ENCODE peak calls at places on chromosome 10, in four cellular contexts. G is astrocyte, A is WERI-Rb-1, I is HFFc6. M is an unnamed sample.
A peak's percentile ranks its signal among the peaks of the same experiment; 100 is the strongest.

GRCh38 chr10:73860050-73860491 is 14.3 kb downstream of the CAMK2G start:
- DNase-seq in A (no peak), I (no peak), G (no peak), M (no peak)

GRCh38 chr10:119516381-119517234 is 25.9 kb downstream of the RGS10 start:
- DNase-seq in G (no peak), I (no peak), A (peak; percentile 62), M (no peak)

GRCh38 chr10:74585231-74586087 is 240.9 kb upstream of the KAT6B start:
- DNase-seq in I (no peak), G (no peak), A (peak; percentile 53), M (peak; percentile 30)

GRCh38 chr10:124004372-124004928 is 88.9 kb downstream of the CHST15 start:
- DNase-seq in I (no peak), A (no peak), G (no peak), M (peak; percentile 3)

GRCh38 chr10:47030191-47030698 is 119.0 kb downstream of the PTPN20 start:
- DNase-seq in G (no peak), A (peak; percentile 4), I (no peak), M (peak; percentile 5)

GRCh38 chr10:96988421-96988820 is 156.3 kb downstream of the LCOR start:
- DNase-seq in I (peak; percentile 37), A (no peak), G (no peak), M (no peak)

GRCh38 chr10:45454859-45455258 is 80.8 kb downstream of the ALOX5 start:
- DNase-seq in G (no peak), I (no peak), A (no peak), M (no peak)

GRCh38 chr10:133161486-133162051 is 1.6 kb downstream of the KNDC1 start:
- DNase-seq in I (no peak), G (no peak), A (peak; percentile 15), M (peak; percentile 34)

DNA sequence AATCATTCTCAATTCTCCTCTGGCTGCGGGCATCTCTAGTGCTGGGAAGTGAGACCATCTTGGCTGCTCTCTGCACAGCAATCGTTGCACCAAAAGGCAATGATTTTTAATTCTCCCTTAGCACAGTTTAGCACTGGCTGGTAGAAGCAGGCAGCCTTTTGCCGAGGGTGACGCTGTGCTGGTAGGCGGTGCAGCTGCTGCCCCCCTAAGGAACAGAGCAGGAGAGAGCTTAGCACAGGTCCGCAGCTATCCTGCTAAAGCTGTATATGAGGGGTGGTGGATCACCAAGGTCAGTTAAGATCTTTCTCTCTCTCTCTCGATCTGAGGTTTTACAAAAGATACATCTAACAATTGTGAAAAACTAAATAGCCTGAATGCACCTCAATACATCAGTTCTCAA is 390.1 kb downstream of the GATA3 start:
- DNase-seq in G (peak; percentile 3), A (no peak), I (no peak), M (peak; percentile 43)
- TF ChIP-seq CTCF in G (no peak), A (no peak), I (no peak), M (no peak)

DNA sequence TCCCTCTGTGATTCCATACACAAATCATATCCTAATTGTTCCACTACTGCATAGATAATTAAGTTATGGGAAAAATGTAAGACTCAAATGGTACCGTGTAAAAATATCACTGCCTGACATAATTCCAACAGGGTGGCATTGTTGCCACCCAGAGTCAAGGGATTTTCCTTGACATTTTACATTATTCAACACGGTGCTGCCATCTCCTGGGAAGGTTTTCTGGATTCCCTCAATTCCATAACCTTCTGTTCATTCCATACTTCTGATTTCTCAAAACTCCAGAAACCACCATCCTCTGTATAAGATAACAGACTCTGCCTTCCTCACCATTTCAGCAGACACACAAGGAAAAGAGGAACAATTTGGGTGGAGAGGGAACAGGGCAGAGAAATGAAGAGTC is 495.9 kb downstream of the XPNPEP1 start:
- DNase-seq in G (peak; percentile 17), A (peak; percentile 10), I (peak; percentile 28), M (no peak)
- TF ChIP-seq CTCF in G (peak; percentile 14), A (peak; percentile 15), I (peak; percentile 76), M (no peak)

GRCh38 chr10:4977025-4977424 is 13.8 kb downstream of the AKR1C1 start:
- DNase-seq in G (no peak), A (no peak), I (no peak), M (no peak)
- TF ChIP-seq CTCF in G (no peak), A (no peak), I (no peak), M (no peak)

DNA sequence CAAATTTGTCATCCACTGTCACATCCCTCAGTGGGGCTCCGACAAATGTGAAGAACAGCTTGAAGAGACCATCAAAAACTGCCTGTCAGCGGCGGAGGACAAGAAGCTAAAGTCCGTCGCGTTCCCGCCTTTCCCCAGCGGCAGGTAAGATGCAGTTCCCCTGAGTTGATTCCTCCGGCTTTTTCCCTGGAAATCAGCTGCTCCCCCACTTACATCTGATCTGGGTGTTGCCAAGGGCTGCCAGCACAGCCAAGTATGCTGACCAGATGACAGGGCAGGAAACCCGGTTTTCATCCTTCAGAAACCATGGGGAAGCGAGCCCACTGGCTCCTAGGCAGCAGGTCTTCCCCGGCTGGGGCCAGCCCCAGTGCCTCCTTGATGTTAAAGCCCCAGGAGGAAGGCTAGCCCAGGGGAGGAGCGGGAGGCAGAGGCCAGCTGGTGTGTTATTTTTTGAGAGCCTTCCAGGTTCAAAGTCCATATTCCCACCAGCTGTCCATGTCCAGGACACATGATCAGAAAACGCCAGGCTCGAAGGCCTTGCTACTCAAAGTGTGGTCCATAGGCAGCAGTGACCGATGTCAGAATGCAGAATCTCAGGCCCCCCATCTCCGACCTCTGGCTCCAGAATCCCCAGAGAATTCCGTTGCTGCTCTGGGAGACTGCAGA is 23.4 kb downstream of the AIFM2 start:
- DNase-seq in A (peak; percentile 37), G (no peak), I (no peak), M (no peak)
- TF ChIP-seq CTCF in A (no peak), G (no peak), I (no peak), M (no peak)